ENCODE peak calls at places on chromosomes 6 and 20, in eight cellular contexts. Q, L, K, S, I, F, U and Y are unnamed samples.

GRCh38 chr6:85490516-85491248 is 40.8 kb downstream of the NT5E start:
- DNase-seq in Q (no peak), L (peak; percentile 26), K (no peak), S (no peak), I (no peak), F (no peak), U (no peak), Y (no peak)

GRCh38 chr6:49205526-49205925 is 257.5 kb downstream of the MMUT start:
- DNase-seq in Q (no peak), L (no peak), K (no peak), S (no peak), I (no peak), F (no peak), U (no peak), Y (no peak)

GRCh38 chr20:16474342-16474741 is 98.9 kb downstream of the KIF16B start:
- DNase-seq in Q (no peak), L (no peak), K (no peak), S (no peak), I (no peak), F (no peak), U (no peak), Y (no peak)

GRCh38 chr6:105424177-105424783 is 21.4 kb upstream of the PREP start:
- DNase-seq in Q (no peak), L (peak; percentile 63), K (peak; percentile 60), S (peak; percentile 67), I (peak; percentile 58), F (no peak), U (peak; percentile 33), Y (peak; percentile 69)

GRCh38 chr6:163404825-163405265 is 9.7 kb upstream of the QKI start:
- DNase-seq in Q (no peak), L (no peak), K (no peak), S (no peak), I (peak; percentile 58), F (peak; percentile 60), U (peak; percentile 69), Y (peak; percentile 46)

GRCh38 chr20:34377072-34377847 is 14.2 kb downstream of the ITCH start:
- DNase-seq in Q (no peak), L (no peak), K (no peak), S (no peak), I (no peak), F (no peak), U (no peak), Y (no peak)

GRCh38 chr20:37796121-37796520 is 102.3 kb downstream of the CTNNBL1 start:
- DNase-seq in Q (no peak), L (no peak), K (no peak), S (peak; percentile 65), I (no peak), F (no peak), U (no peak), Y (no peak)

GRCh38 chr6:28351493-28351925 is 1.8 kb downstream of the ZKSCAN3 start:
- DNase-seq in Q (no peak), L (no peak), K (no peak), S (no peak), I (no peak), F (no peak), U (no peak), Y (no peak)

GRCh38 chr6:136284909-136285308 is 4.7 kb downstream of the BCLAF1 start:
- DNase-seq in Q (no peak), L (peak; percentile 77), K (no peak), S (no peak), I (no peak), F (no peak), U (no peak), Y (no peak)

GRCh38 chr20:63047946-63048345 is 41.2 kb upstream of the BHLHE23 start:
- DNase-seq in Q (no peak), L (no peak), K (no peak), S (no peak), I (no peak), F (peak; percentile 44), U (no peak), Y (no peak)
- H3K27me3 ChIP-seq in Q (peaks cover 83% of the 10 kb centered on the region), L (peaks cover 29% of the 10 kb centered on the region), K (peaks cover 31% of the 10 kb centered on the region), S (no peaks in the 10 kb centered on the region), I (no peaks in the 10 kb centered on the region), F (no peaks in the 10 kb centered on the region), U (no peaks in the 10 kb centered on the region), Y (peaks cover 17% of the 10 kb centered on the region)

GRCh38 chr6:31354788-31355539 is 2.0 kb downstream of the HLA-B start:
- DNase-seq in Q (no peak), L (no peak), K (no peak), S (no peak), I (no peak), F (peak; percentile 52), U (no peak), Y (no peak)

GRCh38 chr6:31356216-31356945 is 598 bp downstream of the HLA-B start:
- DNase-seq in Q (no peak), L (peak; percentile 18), K (peak; percentile 49), S (peak; percentile 44), I (no peak), F (peak; percentile 62), U (peak; percentile 46), Y (peak; percentile 34)

GRCh38 chr6:31355540-31355988 is 1.4 kb downstream of the HLA-B start:
- DNase-seq in Q (no peak), L (no peak), K (no peak), S (no peak), I (no peak), F (no peak), U (no peak), Y (no peak)

GRCh38 chr6:31358302-31358701 is 1.3 kb upstream of the HLA-B start:
- DNase-seq in Q (no peak), L (no peak), K (no peak), S (no peak), I (no peak), F (no peak), U (no peak), Y (no peak)

GRCh38 chr6:31356946-31357466 is at the start of gene HLA-B:
- DNase-seq in Q (peak; percentile 95), L (peak; percentile 87), K (peak; percentile 87), S (peak; percentile 86), I (peak; percentile 68), F (peak; percentile 77), U (peak; percentile 80), Y (peak; percentile 90)
- TF ChIP-seq POLR2A in Q (no peak), L (peak; percentile 76), K (no peak), S (peak; percentile 95), I (no peak), F (peak; percentile 86), U (peak; percentile 55), Y (no peak)

GRCh38 chr6:168248148-168248620 is 71.4 kb downstream of the DACT2 start:
- DNase-seq in Q (no peak), L (no peak), K (no peak), S (no peak), I (no peak), F (no peak), U (no peak), Y (no peak)

GRCh38 chr6:168252267-168252666 is 67.3 kb downstream of the DACT2 start:
- DNase-seq in Q (no peak), L (no peak), K (no peak), S (no peak), I (no peak), F (no peak), U (no peak), Y (no peak)

GRCh38 chr6:168250250-168250649 is 69.3 kb downstream of the DACT2 start:
- DNase-seq in Q (no peak), L (no peak), K (no peak), S (no peak), I (no peak), F (no peak), U (no peak), Y (no peak)

GRCh38 chr6:168247456-168248147 is 72.0 kb downstream of the DACT2 start:
- DNase-seq in Q (no peak), L (no peak), K (peak; percentile 68), S (peak; percentile 74), I (peak; percentile 51), F (peak; percentile 80), U (peak; percentile 82), Y (no peak)

DNA sequence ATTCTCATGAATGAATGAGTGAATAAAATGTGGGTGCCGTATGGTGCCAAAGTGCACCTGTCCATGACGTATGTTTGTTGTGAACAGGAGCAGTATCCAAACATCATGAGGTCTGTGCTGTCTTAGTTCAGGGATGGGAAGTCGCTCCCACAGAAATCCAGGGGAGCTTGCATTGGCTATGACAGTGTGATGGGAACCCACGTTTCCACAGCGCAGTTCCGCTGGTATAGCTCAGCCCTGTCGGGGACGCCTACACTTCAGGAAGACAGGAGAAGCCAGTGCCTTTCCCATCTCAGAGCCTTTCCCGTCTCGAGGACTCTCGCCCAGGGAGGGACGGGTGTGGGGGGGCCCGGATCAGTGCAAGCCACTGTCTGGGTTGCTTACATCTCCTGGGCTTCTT is 69.8 kb downstream of the DACT2 start:
- DNase-seq in Q (no peak), L (no peak), K (no peak), S (no peak), I (no peak), F (no peak), U (no peak), Y (no peak)
- H3K27me3 ChIP-seq in Q (no peaks in the 10 kb centered on the region), L (no peaks in the 10 kb centered on the region), K (no peaks in the 10 kb centered on the region), S (no peaks in the 10 kb centered on the region), I (no peaks in the 10 kb centered on the region), F (no peaks in the 10 kb centered on the region), U (no peaks in the 10 kb centered on the region), Y (no peaks in the 10 kb centered on the region)

GRCh38 chr6:10413850-10414765 is 766 bp downstream of the TFAP2A start:
- DNase-seq in Q (no peak), L (no peak), K (no peak), S (no peak), I (no peak), F (no peak), U (no peak), Y (no peak)

GRCh38 chr6:10412948-10413849 is 1.7 kb downstream of the TFAP2A start:
- DNase-seq in Q (no peak), L (no peak), K (peak; percentile 73), S (no peak), I (no peak), F (no peak), U (peak; percentile 61), Y (no peak)

GRCh38 chr6:10415593-10416480 is 963 bp upstream of the TFAP2A start:
- DNase-seq in Q (no peak), L (no peak), K (no peak), S (no peak), I (no peak), F (no peak), U (no peak), Y (no peak)

GRCh38 chr6:10416516-10416862 is 1.6 kb upstream of the TFAP2A start:
- DNase-seq in Q (no peak), L (no peak), K (no peak), S (no peak), I (no peak), F (no peak), U (no peak), Y (no peak)

DNA sequence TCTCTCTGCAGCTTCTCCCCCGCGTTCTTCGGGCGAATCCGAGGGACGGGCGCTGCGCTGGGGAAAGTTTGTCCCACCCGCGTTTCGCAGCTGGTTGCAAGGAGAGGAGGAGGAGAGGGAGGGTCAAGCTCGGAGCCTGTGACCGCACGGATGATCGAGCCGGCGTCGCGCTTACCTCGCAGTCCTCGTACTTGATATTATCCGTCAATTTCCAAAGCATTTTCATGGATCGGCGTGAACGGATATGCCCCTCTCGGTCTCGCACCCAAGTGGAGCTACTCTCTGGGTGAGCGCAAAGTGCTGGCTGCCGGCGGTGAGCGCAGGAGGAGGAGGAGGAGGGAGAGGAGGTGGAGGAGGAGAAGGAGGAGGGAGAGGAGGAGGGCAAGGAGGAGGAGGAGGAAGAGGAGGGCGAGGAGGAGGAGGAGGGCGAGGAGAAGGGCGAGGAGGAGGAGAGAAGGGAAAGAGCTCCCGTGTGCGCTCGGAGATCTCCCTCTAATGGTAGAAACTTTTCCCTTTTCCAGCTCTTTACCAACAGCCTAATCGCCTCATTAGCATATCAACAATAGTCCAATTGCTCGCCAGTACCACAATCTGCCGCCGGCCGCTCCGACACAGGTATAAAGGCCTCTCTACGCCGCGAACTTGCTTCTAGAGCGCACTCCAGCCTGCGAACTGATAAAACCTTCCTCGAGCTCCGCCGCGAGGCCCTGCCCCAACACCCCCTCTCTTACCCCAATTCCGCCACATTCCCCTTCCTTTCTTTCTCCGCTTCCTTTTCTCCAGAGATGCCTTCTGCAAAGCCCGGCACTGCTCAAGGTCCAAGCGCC is at the start of gene TFAP2A:
- DNase-seq in Q (no peak), L (peak; percentile 56), K (no peak), S (no peak), I (no peak), F (no peak), U (no peak), Y (no peak)
- TF ChIP-seq POLR2A in Q (no peak), L (no peak), K (no peak), S (no peak), I (no peak), F (no peak), U (no peak), Y (no peak)